ENCODE peak calls at places on chromosomes 11 and 22, in nine cellular contexts. G is GM10248, U is LHCN-M2, F is EH, P is HFFc6, K is OCI-LY7, C is T-helper 1 cell, Y is SHP77 treated with DMSO at 0.1 percent for 48 hours, L is RKO. J is an unnamed sample.

GRCh38 chr11:47797633-47798032 is 30.5 kb upstream of the FNBP4 start:
- DNase-seq in U (peak), P (peak), L (peak), C (peak), F (peak), K (no peak), G (no peak), Y (no peak), J (peak)

GRCh38 chr11:45289369-45289768 is 3.2 kb upstream of the SYT13 start:
- DNase-seq in U (peak), K (no peak), F (peak), L (peak), Y (no peak), C (no peak), G (no peak), P (peak), J (peak)

GRCh38 chr11:73230931-73231330 is 12.8 kb downstream of the P2RY2 start:
- DNase-seq in G (no peak), L (no peak), Y (no peak), F (no peak), P (no peak), K (no peak), U (no peak), C (no peak), J (no peak)

GRCh38 chr22:24435861-24436351 is 8.5 kb downstream of the ADORA2A start:
- DNase-seq in U (peak), K (peak), Y (no peak), F (peak), L (no peak), C (no peak), G (no peak), P (peak), J (peak)

GRCh38 chr22:50269573-50270301 is 443 bp downstream of the MAPK11 start:
- DNase-seq in L (peak), K (peak), C (peak), Y (no peak), F (peak), U (no peak), P (no peak), G (peak), J (peak)

GRCh38 chr11:17852246-17852645 is 117.7 kb downstream of the KCNC1 start:
- DNase-seq in C (no peak), Y (no peak), F (no peak), K (no peak), G (no peak), P (no peak), L (no peak), U (no peak), J (no peak)

GRCh38 chr11:2888266-2888968 is 2.8 kb upstream of the CDKN1C start:
- DNase-seq in F (peak), U (peak), K (peak), C (peak), G (peak), L (peak), P (peak), Y (no peak), J (peak)

GRCh38 chr11:104320956-104321355 is 157.0 kb upstream of the PDGFD start:
- DNase-seq in P (no peak), C (no peak), Y (no peak), L (no peak), F (no peak), U (no peak), G (no peak), K (no peak), J (no peak)

GRCh38 chr11:3170756-3171670 is 5.9 kb upstream of the OSBPL5 start:
- DNase-seq in P (no peak), F (no peak), C (no peak), Y (no peak), U (no peak), K (no peak), L (no peak), G (no peak), J (no peak)

GRCh38 chr11:124843616-124843910 is 21.7 kb upstream of the ROBO3 start:
- DNase-seq in C (no peak), G (no peak), K (no peak), P (no peak), Y (no peak), L (no peak), F (no peak), U (no peak), J (no peak)

GRCh38 chr11:130165601-130166456 is 6.2 kb downstream of the ST14 start:
- DNase-seq in C (no peak), K (peak), F (no peak), G (no peak), Y (no peak), L (no peak), P (no peak), U (no peak), J (no peak)

GRCh38 chr11:102546427-102546826 is 15.9 kb upstream of the MMP7 start:
- DNase-seq in L (no peak), F (no peak), P (no peak), Y (no peak), G (peak), C (no peak), U (no peak), K (no peak), J (no peak)

GRCh38 chr11:109088061-109088460 is 333.9 kb upstream of the C11orf87 start:
- DNase-seq in L (no peak), F (no peak), P (no peak), C (no peak), U (no peak), Y (no peak), G (no peak), K (no peak), J (no peak)

GRCh38 chr22:18110194-18110943 is at the start of gene TUBA8:
- DNase-seq in G (peak), P (no peak), Y (peak), K (peak), U (peak), F (peak), C (no peak), L (peak), J (peak)

GRCh38 chr11:123251656-123252344 is 56.8 kb upstream of the CLMP start:
- DNase-seq in U (peak), F (peak), L (no peak), K (no peak), G (no peak), P (no peak), C (no peak), Y (no peak), J (peak)

GRCh38 chr11:58691675-58692074 is 40.1 kb downstream of the GLYAT start:
- DNase-seq in U (no peak), L (no peak), F (no peak), G (no peak), P (no peak), K (no peak), C (no peak), Y (no peak), J (no peak)

GRCh38 chr11:30314625-30315024 is 8.3 kb upstream of the ARL14EP start:
- DNase-seq in F (no peak), K (no peak), P (no peak), G (no peak), C (no peak), L (peak), U (no peak), Y (no peak), J (peak)

GRCh38 chr22:19937616-19938473 is 3.7 kb upstream of the COMT start:
- DNase-seq in U (no peak), L (no peak), Y (no peak), C (no peak), G (no peak), F (peak), K (no peak), P (no peak), J (no peak)

GRCh38 chr11:128890543-128891409 is at the start of gene KCNJ5:
- DNase-seq in Y (no peak), U (no peak), L (no peak), G (no peak), F (peak), C (no peak), K (no peak), P (no peak), J (peak)

GRCh38 chr22:50297510-50298265 is 9.8 kb downstream of the PLXNB2 start:
- DNase-seq in U (no peak), C (no peak), G (no peak), K (no peak), Y (no peak), L (no peak), F (no peak), P (no peak), J (no peak)

GRCh38 chr11:46296520-46297448 is 19.3 kb downstream of the CREB3L1 start:
- DNase-seq in F (peak), Y (no peak), P (peak), U (peak), G (no peak), K (no peak), C (no peak), L (no peak), J (peak)

GRCh38 chr22:36334081-36334831 is 53.5 kb downstream of the MYH9 start:
- DNase-seq in K (peak), L (no peak), P (no peak), Y (no peak), G (no peak), U (no peak), F (no peak), C (peak), J (no peak)

GRCh38 chr11:130522284-130522961 is 74.0 kb downstream of the ADAMTS15 start:
- DNase-seq in L (peak), C (no peak), U (peak), F (peak), Y (peak), P (peak), G (no peak), K (no peak), J (peak)

GRCh38 chr11:112024178-112024777 is 930 bp upstream of the DLAT start:
- DNase-seq in Y (peak), G (peak), U (no peak), K (peak), C (peak), F (no peak), L (peak), P (no peak), J (no peak)

GRCh38 chr11:119361056-119361787 is 14.7 kb upstream of the MFRP start:
- DNase-seq in P (peak), G (peak), C (peak), Y (no peak), L (peak), U (peak), K (peak), F (peak), J (peak)

GRCh38 chr11:114678125-114679036 is at the start of gene NXPE2:
- DNase-seq in U (peak), C (no peak), K (no peak), F (peak), P (no peak), G (no peak), L (peak), Y (no peak), J (peak)

GRCh38 chr22:41256898-41257260 is 16.1 kb upstream of the CHADL start:
- DNase-seq in C (no peak), K (no peak), F (peak), P (no peak), U (no peak), G (no peak), L (no peak), Y (no peak), J (no peak)

GRCh38 chr11:74636633-74637184 is 44.3 kb downstream of the POLD3 start:
- DNase-seq in Y (no peak), F (peak), L (peak), P (peak), G (no peak), K (no peak), C (peak), U (peak), J (peak)

GRCh38 chr11:43760902-43761301 is 80.4 kb downstream of the HSD17B12 start:
- DNase-seq in G (no peak), K (no peak), Y (no peak), P (no peak), L (no peak), C (no peak), F (no peak), U (no peak), J (no peak)

GRCh38 chr11:1746516-1746931 is 3.9 kb downstream of the IFITM10 start:
- DNase-seq in Y (no peak), C (no peak), U (no peak), G (no peak), L (no peak), P (no peak), F (no peak), K (no peak), J (no peak)

GRCh38 chr11:81005595-81005994 is 1564.8 kb upstream of the TENM4 start:
- DNase-seq in G (no peak), U (no peak), F (no peak), K (no peak), L (peak), C (no peak), Y (no peak), P (peak), J (peak)

GRCh38 chr11:126113515-126113957 is 50.9 kb upstream of the CDON start:
- DNase-seq in U (peak), C (no peak), Y (peak), P (peak), G (no peak), K (no peak), F (peak), L (peak), J (peak)

GRCh38 chr11:96054870-96055705 is 131.2 kb upstream of the MTMR2 start:
- DNase-seq in L (peak), P (peak), Y (no peak), F (peak), K (peak), U (peak), G (no peak), C (peak), J (peak)

GRCh38 chr11:65043881-65044501 is 3.0 kb downstream of the SAC3D1 start:
- DNase-seq in K (no peak), F (peak), U (no peak), G (no peak), C (no peak), P (peak), L (no peak), Y (no peak), J (peak)

GRCh38 chr11:121553806-121554205 is 101.0 kb upstream of the SORL1-AS1 start:
- DNase-seq in L (peak), F (no peak), U (no peak), K (no peak), P (no peak), G (no peak), Y (no peak), C (no peak), J (no peak)

GRCh38 chr11:8963569-8964323 is 496 bp downstream of the TMEM9B start:
- DNase-seq in F (peak), G (peak), Y (no peak), C (peak), U (no peak), K (peak), P (peak), L (peak), J (no peak)

J was measured in AG10803.